ENCODE peak calls at places on chromosomes 4 and X, in eight cellular contexts. S is lung; D is A549; Y is keratinocyte; N is CD4-positive, CD25-positive, alpha-beta regulatory T cell; Z is body of pancreas; G is WERI-Rb-1; L is mammary epithelial cell. X is an unnamed sample.

GRCh38 chrX:143306991-143307965 is 210.0 kb downstream of the SPANXN3 start:
- DNase-seq in Y (no peak), S (no peak), Z (peak; percentile 75), D (no peak), G (no peak), L (no peak), N (no peak), X (no peak)

GRCh38 chrX:125398959-125399440 is 79.3 kb downstream of the TEX13C start:
- DNase-seq in Z (no peak), Y (no peak), G (no peak), D (no peak), N (no peak), S (no peak), L (no peak), X (no peak)

GRCh38 chr4:45120163-45120562 is 393.8 kb upstream of the GNPDA2 start:
- DNase-seq in D (no peak), Y (no peak), N (no peak), Z (peak; percentile 13), L (peak; percentile 79), G (no peak), S (no peak), X (no peak)

GRCh38 chrX:45142185-45142584 is 58.5 kb downstream of the DIPK2B start:
- DNase-seq in Y (no peak), L (no peak), S (no peak), D (no peak), G (no peak), N (no peak), Z (no peak), X (no peak)

GRCh38 chr4:187929024-187929423 is 66.5 kb upstream of the ZFP42 start:
- DNase-seq in L (no peak), G (peak; percentile 21), N (no peak), Y (no peak), D (peak; percentile 10), S (no peak), Z (no peak), X (no peak)

GRCh38 chr4:145480257-145480656 is 1.4 kb upstream of the SMAD1 start:
- DNase-seq in D (no peak), L (peak; percentile 24), Y (no peak), G (no peak), Z (no peak), N (no peak), S (no peak), X (no peak)

GRCh38 chr4:5888706-5889696 is 3.9 kb downstream of the CRMP1 start:
- DNase-seq in Z (no peak), L (no peak), D (no peak), N (no peak), S (no peak), G (no peak), Y (no peak), X (no peak)

GRCh38 chr4:84499065-84499982 is at the start of gene NKX6-1:
- DNase-seq in D (peak; percentile 78), Y (no peak), G (peak; percentile 91), S (no peak), L (peak; percentile 67), Z (peak; percentile 95), N (no peak), X (peak; percentile 93)

GRCh38 chr4:53490965-53491622 is 100.2 kb downstream of the LNX1 start:
- DNase-seq in S (no peak), Y (peak; percentile 7), D (peak; percentile 69), G (peak; percentile 11), L (peak; percentile 69), Z (peak; percentile 67), N (no peak), X (peak; percentile 48)

GRCh38 chr4:99529218-99529617 is 18.4 kb downstream of the C4orf17 start:
- DNase-seq in G (no peak), L (no peak), S (no peak), D (no peak), N (no peak), Z (no peak), Y (no peak), X (no peak)

GRCh38 chrX:15745179-15745578 is 7.1 kb downstream of the CA5B start:
- DNase-seq in Y (no peak), D (no peak), G (no peak), L (peak; percentile 26), S (no peak), N (no peak), Z (no peak), X (no peak)

GRCh38 chr4:22552802-22553201 is 36.9 kb upstream of the ADGRA3 start:
- DNase-seq in N (no peak), S (no peak), D (no peak), Y (no peak), G (no peak), L (peak; percentile 1), Z (no peak), X (no peak)

GRCh38 chr4:95956094-95956493 is 116.2 kb downstream of the PDHA2 start:
- DNase-seq in L (peak; percentile 14), Z (no peak), N (no peak), G (no peak), D (no peak), Y (no peak), S (no peak), X (no peak)

GRCh38 chr4:146742416-146742815 is 103.7 kb downstream of the POU4F2 start:
- DNase-seq in G (no peak), S (no peak), Z (no peak), D (no peak), N (no peak), Y (no peak), L (no peak), X (no peak)

GRCh38 chr4:168846414-168846813 is 163.6 kb downstream of the CBR4 start:
- DNase-seq in N (no peak), S (no peak), D (no peak), L (no peak), G (no peak), Y (no peak), Z (no peak), X (no peak)
- H3K4me3 ChIP-seq in N (no peak overlapping the region), S (no peak overlapping the region), D (no peak overlapping the region), L (no peak overlapping the region), G (no peak overlapping the region), Y (no peak overlapping the region), Z (no peak overlapping the region), X (no peak overlapping the region)

GRCh38 chr4:139331185-139331584 is 28.9 kb upstream of the NDUFC1 start:
- DNase-seq in Y (no peak), Z (no peak), L (peak; percentile 21), N (no peak), S (no peak), D (no peak), G (no peak), X (no peak)
- H3K27ac ChIP-seq in Y (no peak overlapping the region), Z (no peak overlapping the region), L (peak overlapping the region; percentile 27), N (no peak overlapping the region), S (no peak overlapping the region), D (no peak overlapping the region), G (no peak overlapping the region), X (no peak overlapping the region)

GRCh38 chr4:16889945-16890344 is 8.5 kb downstream of the LDB2 start:
- DNase-seq in L (no peak), N (no peak), S (no peak), D (no peak), Y (no peak), G (no peak), Z (no peak), X (no peak)

GRCh38 chr4:16896871-16897270 is 1.6 kb downstream of the LDB2 start:
- DNase-seq in G (no peak), D (no peak), L (no peak), Y (no peak), N (no peak), Z (no peak), S (no peak), X (no peak)

GRCh38 chr4:16894406-16894805 is 4.0 kb downstream of the LDB2 start:
- DNase-seq in Z (no peak), L (no peak), N (no peak), D (no peak), S (no peak), Y (no peak), G (no peak), X (peak; percentile 49)

GRCh38 chr4:16890651-16891050 is 7.8 kb downstream of the LDB2 start:
- DNase-seq in L (no peak), G (no peak), N (no peak), S (no peak), Y (no peak), Z (no peak), D (no peak), X (no peak)

DNA sequence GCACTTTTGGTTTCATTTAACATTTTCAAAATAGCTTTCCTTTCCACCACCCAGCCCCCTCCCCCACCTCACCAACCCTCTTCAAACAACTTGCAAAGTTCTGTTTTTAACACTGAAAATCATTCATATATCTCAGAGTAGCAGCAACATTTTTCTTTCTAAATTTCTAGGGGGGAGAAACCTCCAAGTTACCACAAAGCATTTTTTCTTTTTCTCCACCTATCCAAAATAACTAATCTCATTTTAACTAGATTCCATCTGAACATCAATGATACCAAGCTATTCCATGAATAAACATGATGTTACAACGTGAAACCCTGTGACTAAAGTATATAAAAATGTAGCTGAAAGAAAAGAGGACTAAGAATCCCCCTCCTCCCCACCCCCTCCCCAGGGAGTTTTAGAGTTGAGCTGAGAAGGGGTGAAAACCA is 5.3 kb downstream of the LDB2 start:
- DNase-seq in Y (no peak), N (no peak), D (no peak), G (no peak), S (no peak), L (no peak), Z (no peak), X (no peak)
- H3K4me3 ChIP-seq in Y (no peak overlapping the region), N (no peak overlapping the region), D (no peak overlapping the region), G (no peak overlapping the region), S (no peak overlapping the region), L (no peak overlapping the region), Z (no peak overlapping the region), X (no peak overlapping the region)

GRCh38 chr4:30973993-30974392 is 253.8 kb downstream of the PCDH7 start:
- DNase-seq in Y (no peak), G (no peak), L (no peak), N (no peak), S (no peak), Z (no peak), D (no peak), X (no peak)
- H3K27ac ChIP-seq in Y (no peak overlapping the region), G (no peak overlapping the region), L (no peak overlapping the region), N (no peak overlapping the region), S (no peak overlapping the region), Z (no peak overlapping the region), D (no peak overlapping the region), X (no peak overlapping the region)

GRCh38 chr4:143699331-143700059 is 980 bp downstream of the FREM3 start:
- DNase-seq in D (no peak), S (no peak), L (no peak), G (no peak), N (no peak), Y (no peak), Z (no peak), X (no peak)

GRCh38 chr4:143700420-143701352 is at the start of gene FREM3:
- DNase-seq in G (peak; percentile 63), S (no peak), L (peak; percentile 10), N (no peak), Y (no peak), Z (peak; percentile 28), D (no peak), X (no peak)

GRCh38 chr4:143700060-143700419 is 435 bp downstream of the FREM3 start:
- DNase-seq in Y (no peak), S (no peak), N (no peak), G (no peak), D (no peak), Z (peak; percentile 37), L (peak; percentile 1), X (no peak)

GRCh38 chr4:143701365-143701764 is 890 bp upstream of the FREM3 start:
- DNase-seq in S (no peak), L (no peak), G (no peak), Z (no peak), D (no peak), Y (no peak), N (no peak), X (no peak)
- H3K4me3 ChIP-seq in S (no peak overlapping the region), L (no peak overlapping the region), G (peak overlapping the region; percentile 79), Z (no peak overlapping the region), D (peak overlapping the region; percentile 18), Y (no peak overlapping the region), N (peak overlapping the region; percentile 60), X (no peak overlapping the region)

GRCh38 chr4:10091531-10092181 is 24.9 kb downstream of the WDR1 start:
- DNase-seq in D (no peak), S (no peak), G (no peak), L (no peak), N (no peak), Y (no peak), Z (no peak), X (no peak)
- H3K27ac ChIP-seq in D (no peak overlapping the region), S (no peak overlapping the region), G (no peak overlapping the region), L (no peak overlapping the region), N (no peak overlapping the region), Y (no peak overlapping the region), Z (no peak overlapping the region), X (no peak overlapping the region)

X was measured in SJSA1.